ENCODE peak calls at places on chromosomes 3 and 15, in four cellular contexts. F is A549, A is adrenal gland, D is uterus. P is an unnamed sample.

GRCh38 chr15:31254431-31255175 is 72.0 kb upstream of the KLF13 start:
- DNase-seq in F (no peak), A (peak), D (no peak), P (no peak)

GRCh38 chr3:196127308-196128040 is 45.6 kb upstream of the TFRC start:
- DNase-seq in F (no peak), A (no peak), D (no peak), P (no peak)

GRCh38 chr3:170528731-170529130 is 57.1 kb downstream of the SLC7A14 start:
- DNase-seq in F (no peak), A (no peak), D (no peak), P (no peak)

GRCh38 chr3:141368062-141368924 is at the start of gene ZBTB38:
- DNase-seq in F (peak), A (peak), D (peak), P (peak)

GRCh38 chr15:98997312-98997711 is 10.3 kb downstream of the PGPEP1L start:
- DNase-seq in F (no peak), A (no peak), D (no peak), P (no peak)

GRCh38 chr3:42688487-42689420 is 3.4 kb downstream of the KLHL40 start:
- DNase-seq in F (no peak), A (no peak), D (no peak), P (no peak)

GRCh38 chr15:95680693-95681092 is 649.8 kb upstream of the NR2F2 start:
- DNase-seq in F (no peak), A (no peak), D (no peak), P (no peak)

GRCh38 chr15:81265944-81266775 is 57.8 kb downstream of the STARD5 start:
- DNase-seq in F (peak), A (peak), D (peak), P (peak)

GRCh38 chr3:195757371-195757770 is 36.6 kb downstream of the MUC20 start:
- DNase-seq in F (no peak), A (no peak), D (no peak), P (no peak)

GRCh38 chr3:140905557-140905956 is 36.1 kb upstream of the SLC25A36 start:
- DNase-seq in F (no peak), A (no peak), D (no peak), P (no peak)

GRCh38 chr3:71102111-71103039 is 481.2 kb downstream of the FOXP1 start:
- DNase-seq in F (no peak), A (no peak), D (no peak), P (no peak)

GRCh38 chr3:126472277-126473006 is 3.2 kb downstream of the ZXDC start:
- DNase-seq in F (peak), A (peak), D (peak), P (peak)

GRCh38 chr15:55823191-55823670 is 80.3 kb upstream of the PRTG start:
- DNase-seq in F (no peak), A (no peak), D (no peak), P (no peak)

GRCh38 chr3:125107384-125107783 is 51.6 kb upstream of the HEG1 start:
- DNase-seq in F (no peak), A (no peak), D (no peak), P (no peak)

GRCh38 chr15:64146520-64146884 is 5.0 kb upstream of the SNX22 start:
- DNase-seq in F (no peak), A (no peak), D (no peak), P (no peak)

GRCh38 chr3:152842423-152842822 is 7.5 kb downstream of the P2RY1 start:
- DNase-seq in F (no peak), A (no peak), D (no peak), P (no peak)

GRCh38 chr3:138348107-138348949 is at the start of gene MRAS:
- DNase-seq in F (peak), A (peak), D (peak), P (peak)
- TF ChIP-seq POLR2A in F (peak), A (peak), D (peak), P (peak)

GRCh38 chr3:136196064-136196400 is at the start of gene MSL2:
- DNase-seq in F (no peak), A (peak), D (no peak), P (no peak)
- TF ChIP-seq POLR2A in F (peak), A (peak), D (peak), P (no peak)

GRCh38 chr15:78069630-78070029 is 7.9 kb downstream of the TBC1D2B start:
- DNase-seq in F (no peak), A (no peak), D (no peak), P (no peak)
- TF ChIP-seq POLR2A in F (no peak), A (no peak), D (no peak), P (no peak)

GRCh38 chr3:72474775-72475174 is 373.5 kb downstream of the SHQ1 start:
- DNase-seq in F (no peak), A (no peak), D (no peak), P (no peak)
- TF ChIP-seq POLR2A in F (no peak), A (no peak), D (no peak), P (no peak)